ENCODE peak calls at places on chromosomes 1 and 21, in five cellular contexts. Q is fibroblast of villous mesenchyme, W is ascending aorta, D is MCF 10A, O is A549. A is an unnamed sample.

GRCh38 chr1:99814373-99814900 is 35.7 kb upstream of the AGL start:
- DNase-seq in Q (no peak), W (no peak), D (no peak), O (no peak), A (no peak)

GRCh38 chr1:213988639-213989070 is 882 bp downstream of the PROX1 start:
- DNase-seq in Q (no peak), W (no peak), D (no peak), O (no peak), A (no peak)

GRCh38 chr1:76585980-76586674 is 281.2 kb upstream of the ST6GALNAC5 start:
- DNase-seq in Q (no peak), W (no peak), D (no peak), O (no peak), A (no peak)

GRCh38 chr21:45537111-45537745 is 5.0 kb downstream of the SLC19A1 start:
- DNase-seq in Q (no peak), W (peak), D (no peak), O (no peak), A (no peak)

GRCh38 chr21:42147386-42148020 is 71.4 kb upstream of the ABCG1 start:
- DNase-seq in Q (no peak), W (peak), D (no peak), O (no peak), A (peak)

GRCh38 chr1:8598060-8598724 is 219.2 kb downstream of the RERE start:
- DNase-seq in Q (peak), W (peak), D (no peak), O (peak), A (no peak)

GRCh38 chr1:222784371-222784770 is 30.5 kb upstream of the DISP1 start:
- DNase-seq in Q (no peak), W (no peak), D (no peak), O (no peak), A (no peak)

GRCh38 chr1:161038523-161039153 is at the start of gene TSTD1:
- DNase-seq in Q (no peak), W (no peak), D (peak), O (no peak), A (no peak)

GRCh38 chr1:203170625-203171330 is 4.8 kb downstream of the MYBPH start:
- DNase-seq in Q (no peak), W (no peak), D (no peak), O (no peak), A (no peak)

GRCh38 chr1:231093158-231093922 is 53.3 kb upstream of the FAM89A start:
- DNase-seq in Q (no peak), W (no peak), D (no peak), O (peak), A (no peak)

GRCh38 chr1:90711696-90712095 is 5.4 kb downstream of the BARHL2 start:
- DNase-seq in Q (no peak), W (no peak), D (no peak), O (no peak), A (no peak)

GRCh38 chr1:1272341-1273151 is 1.1 kb downstream of the UBE2J2 start:
- DNase-seq in Q (no peak), W (peak), D (peak), O (no peak), A (no peak)

GRCh38 chr1:84166797-84167196 is 22.7 kb downstream of the PRKACB start:
- DNase-seq in Q (no peak), W (no peak), D (no peak), O (no peak), A (no peak)

GRCh38 chr1:204190212-204191211 is 5.8 kb downstream of the KISS1 start:
- DNase-seq in Q (peak), W (no peak), D (no peak), O (no peak), A (no peak)

GRCh38 chr1:7207875-7208646 is 422.8 kb downstream of the CAMTA1 start:
- DNase-seq in Q (peak), W (no peak), D (peak), O (peak), A (no peak)

GRCh38 chr1:41152622-41153044 is 89.5 kb downstream of the SCMH1 start:
- DNase-seq in Q (peak), W (peak), D (peak), O (peak), A (no peak)

GRCh38 chr1:208044568-208045241 is 133.8 kb upstream of the CD34 start:
- DNase-seq in Q (no peak), W (no peak), D (no peak), O (no peak), A (no peak)

GRCh38 chr1:119327066-119327435 is 41.5 kb upstream of the HAO2 start:
- DNase-seq in Q (peak), W (no peak), D (no peak), O (no peak), A (no peak)

GRCh38 chr1:23667411-23667810 is 24.2 kb upstream of the RPL11 start:
- DNase-seq in Q (no peak), W (no peak), D (no peak), O (no peak), A (no peak)

GRCh38 chr1:91569411-91570104 is 68.9 kb downstream of the CDC7 start:
- DNase-seq in Q (peak), W (peak), D (peak), O (peak), A (peak)

GRCh38 chr1:203860396-203860951 is 925 bp upstream of the SNRPE start:
- DNase-seq in Q (peak), W (peak), D (peak), O (peak), A (no peak)

GRCh38 chr1:38061883-38062328 is 15.3 kb upstream of the POU3F1 start:
- DNase-seq in Q (no peak), W (no peak), D (no peak), O (no peak), A (no peak)

GRCh38 chr1:243236604-243237252 is 18.4 kb downstream of the CEP170 start:
- DNase-seq in Q (peak), W (no peak), D (no peak), O (no peak), A (no peak)

GRCh38 chr1:228400237-228400651 is 6.4 kb downstream of the TRIM11 start:
- DNase-seq in Q (no peak), W (no peak), D (no peak), O (no peak), A (no peak)

GRCh38 chr1:228397966-228398365 is 8.7 kb downstream of the TRIM11 start:
- DNase-seq in Q (no peak), W (no peak), D (no peak), O (no peak), A (no peak)

GRCh38 chr1:228398741-228399461 is 7.7 kb downstream of the TRIM11 start:
- DNase-seq in Q (no peak), W (no peak), D (no peak), O (no peak), A (no peak)

GRCh38 chr1:228400692-228401454 is 5.8 kb downstream of the TRIM11 start:
- DNase-seq in Q (no peak), W (no peak), D (no peak), O (no peak), A (no peak)

GRCh38 chr1:228399531-228400236 is 7.0 kb downstream of the TRIM11 start:
- DNase-seq in Q (no peak), W (no peak), D (no peak), O (no peak), A (no peak)
- TF ChIP-seq CTCF in Q (no peak), W (no peak), D (no peak), O (no peak), A (no peak)

GRCh38 chr1:215672482-215672881 is 105.4 kb downstream of the KCTD3 start:
- DNase-seq in Q (no peak), W (no peak), D (no peak), O (no peak), A (no peak)
- TF ChIP-seq CTCF in Q (no peak), W (no peak), D (no peak), O (no peak), A (no peak)

GRCh38 chr1:210292276-210292851 is 36.3 kb upstream of the HHAT start:
- DNase-seq in Q (peak), W (peak), D (peak), O (peak), A (no peak)
- TF ChIP-seq CTCF in Q (no peak), W (peak), D (peak), O (peak), A (no peak)

GRCh38 chr21:20999567-21000169 is 1.5 kb downstream of the NCAM2 start:
- DNase-seq in Q (peak), W (no peak), D (peak), O (peak), A (no peak)
- TF ChIP-seq CTCF in Q (peak), W (peak), D (peak), O (peak), A (no peak)

GRCh38 chr1:173867141-173867752 is 542 bp downstream of the GAS5 start:
- DNase-seq in Q (no peak), W (no peak), D (no peak), O (no peak), A (no peak)
- TF ChIP-seq CTCF in Q (no peak), W (no peak), D (no peak), O (no peak), A (no peak)

GRCh38 chr1:177922209-177922608 is 47.6 kb downstream of the SEC16B start:
- DNase-seq in Q (no peak), W (no peak), D (no peak), O (no peak), A (no peak)
- TF ChIP-seq CTCF in Q (no peak), W (no peak), D (no peak), O (no peak), A (no peak)

DNA sequence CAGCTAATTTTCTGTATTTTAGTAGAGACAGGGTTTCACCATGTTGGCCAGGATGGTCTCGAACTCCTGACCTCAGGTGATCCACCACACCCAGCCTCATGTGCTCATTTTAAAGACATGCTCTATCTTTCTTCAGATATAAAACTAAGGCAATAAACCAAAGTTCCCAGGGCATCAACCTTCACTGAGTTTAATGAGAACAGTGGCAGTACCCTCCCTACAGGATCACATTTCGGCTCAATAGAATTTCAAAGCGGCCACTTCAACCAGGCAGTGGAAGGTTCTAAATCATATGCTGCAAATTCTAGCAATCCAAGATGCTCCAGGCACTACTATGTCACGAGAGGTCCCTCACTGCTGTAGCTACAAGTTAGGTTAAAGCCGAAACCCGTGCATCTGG is 45.5 kb downstream of the PARP1 start:
- DNase-seq in Q (no peak), W (no peak), D (no peak), O (no peak), A (no peak)
- TF ChIP-seq CTCF in Q (no peak), W (no peak), D (no peak), O (no peak), A (no peak)

GRCh38 chr1:13930151-13930550 is 230.2 kb downstream of the PRDM2 start:
- DNase-seq in Q (no peak), W (no peak), D (peak), O (peak), A (no peak)
- TF ChIP-seq CTCF in Q (no peak), W (no peak), D (peak), O (no peak), A (no peak)

GRCh38 chr1:115762792-115763191 is 5.7 kb downstream of the CASQ2 start:
- DNase-seq in Q (no peak), W (no peak), D (no peak), O (no peak), A (no peak)

GRCh38 chr1:115761601-115762302 is 6.8 kb downstream of the CASQ2 start:
- DNase-seq in Q (peak), W (no peak), D (no peak), O (no peak), A (no peak)

GRCh38 chr1:115767403-115767802 is 1.1 kb downstream of the CASQ2 start:
- DNase-seq in Q (no peak), W (no peak), D (no peak), O (no peak), A (no peak)

GRCh38 chr1:115765091-115765490 is 3.4 kb downstream of the CASQ2 start:
- DNase-seq in Q (no peak), W (no peak), D (no peak), O (no peak), A (no peak)

DNA sequence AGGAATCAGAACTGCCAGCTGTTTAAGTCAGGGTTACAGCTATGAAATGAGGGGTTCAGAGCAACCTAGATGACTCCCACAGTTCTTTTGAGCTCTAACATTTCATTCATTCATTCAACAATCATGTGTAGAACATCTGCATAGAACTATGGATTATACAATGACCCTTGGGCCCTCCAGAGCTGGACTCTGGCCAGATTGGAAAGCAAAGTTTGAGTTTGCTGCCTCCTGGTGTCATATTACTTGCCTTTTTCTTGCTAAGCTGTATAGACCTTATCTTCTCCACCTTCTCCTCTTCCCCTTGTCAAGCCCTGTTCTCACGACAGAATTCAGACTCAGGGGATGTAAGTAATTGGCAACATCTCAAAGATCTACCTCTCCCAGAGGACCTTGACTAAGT is 4.0 kb downstream of the CASQ2 start:
- DNase-seq in Q (peak), W (no peak), D (peak), O (peak), A (no peak)
- TF ChIP-seq CTCF in Q (peak), W (no peak), D (peak), O (peak), A (no peak)